ENCODE peak calls at places on chromosomes 16 and 17, in five cellular contexts. R, X, P, M and N are unnamed samples.

GRCh38 chr17:2980211-2980903 is 83.0 kb downstream of the OR1D5 start:
- DNase-seq in R (no peak), X (no peak), P (no peak), M (no peak), N (no peak)

GRCh38 chr17:37701424-37702020 is 43.3 kb downstream of the HNF1B start:
- DNase-seq in R (peak; percentile 41), X (no peak), P (peak; percentile 85), M (peak; percentile 16), N (peak; percentile 75)

GRCh38 chr16:81885976-81886586 is 107.0 kb downstream of the PLCG2 start:
- DNase-seq in R (peak; percentile 68), X (peak; percentile 31), P (peak; percentile 77), M (no peak), N (peak; percentile 85)

GRCh38 chr17:8846768-8847211 is 20.7 kb downstream of the PIK3R6 start:
- DNase-seq in R (peak; percentile 9), X (peak; percentile 33), P (no peak), M (no peak), N (no peak)

GRCh38 chr16:81035975-81036750 is 521 bp downstream of the ATMIN start:
- DNase-seq in R (peak; percentile 50), X (peak; percentile 11), P (peak; percentile 66), M (no peak), N (peak; percentile 25)

GRCh38 chr17:82396601-82397435 is 21.3 kb upstream of the HEXD start:
- DNase-seq in R (no peak), X (no peak), P (no peak), M (no peak), N (no peak)

GRCh38 chr16:525520-526180 is 1.9 kb upstream of the CAPN15 start:
- DNase-seq in R (peak; percentile 82), X (no peak), P (no peak), M (peak; percentile 62), N (peak; percentile 68)

GRCh38 chr17:67810464-67810863 is 14.8 kb upstream of the BPTF start:
- DNase-seq in R (no peak), X (no peak), P (no peak), M (no peak), N (no peak)

GRCh38 chr17:17868637-17869522 is 32.1 kb upstream of the SREBF1 start:
- DNase-seq in R (no peak), X (no peak), P (no peak), M (no peak), N (no peak)

GRCh38 chr16:83705856-83706255 is 101.9 kb upstream of the HSBP1 start:
- DNase-seq in R (no peak), X (no peak), P (no peak), M (no peak), N (no peak)

GRCh38 chr17:78357687-78358537 is 2.0 kb downstream of the SOCS3 start:
- DNase-seq in R (no peak), X (no peak), P (no peak), M (no peak), N (peak; percentile 37)

GRCh38 chr17:27797390-27798091 is 2.8 kb downstream of the NOS2 start:
- DNase-seq in R (no peak), X (peak; percentile 70), P (peak; percentile 75), M (no peak), N (no peak)

GRCh38 chr17:58279736-58280479 is 827 bp downstream of the MPO start:
- DNase-seq in R (no peak), X (no peak), P (no peak), M (no peak), N (no peak)

GRCh38 chr17:2107506-2107905 is 52.6 kb downstream of the HIC1 start:
- DNase-seq in R (no peak), X (no peak), P (no peak), M (no peak), N (no peak)

GRCh38 chr17:27494192-27495091 is 38.2 kb downstream of the KSR1 start:
- DNase-seq in R (no peak), X (peak; percentile 84), P (no peak), M (no peak), N (peak; percentile 83)

GRCh38 chr17:67128700-67129099 is 84.3 kb downstream of the CACNG1 start:
- DNase-seq in R (no peak), X (no peak), P (no peak), M (no peak), N (no peak)

GRCh38 chr16:14240216-14240843 is 169.2 kb downstream of the MRTFB start:
- DNase-seq in R (no peak), X (peak; percentile 25), P (no peak), M (no peak), N (no peak)

GRCh38 chr17:34519286-34519685 is 60.1 kb upstream of the TMEM132E start:
- DNase-seq in R (peak; percentile 58), X (peak; percentile 8), P (peak; percentile 85), M (no peak), N (peak; percentile 21)

GRCh38 chr17:33983824-33984574 is 271.1 kb upstream of the CCL2 start:
- DNase-seq in R (no peak), X (no peak), P (no peak), M (no peak), N (no peak)

GRCh38 chr16:63192969-63193368 is 1156.7 kb upstream of the CDH8 start:
- DNase-seq in R (no peak), X (no peak), P (no peak), M (no peak), N (no peak)

GRCh38 chr17:77480509-77481215 is 339.9 kb downstream of the SEC14L1 start:
- DNase-seq in R (no peak), X (no peak), P (no peak), M (no peak), N (no peak)

GRCh38 chr17:41717408-41718286 is 5.5 kb downstream of the GAST start:
- DNase-seq in R (no peak), X (no peak), P (no peak), M (no peak), N (peak; percentile 70)

GRCh38 chr17:45894022-45894784 is at the start of gene MAPT:
- DNase-seq in R (peak; percentile 93), X (peak; percentile 83), P (peak; percentile 96), M (peak; percentile 24), N (peak; percentile 97)
- TF ChIP-seq POLR2A in R (no peak), X (peak; percentile 34), P (peak; percentile 64), M (no peak), N (peak; percentile 92)

GRCh38 chr16:27450836-27451341 is 48.9 kb downstream of the IL21R start:
- DNase-seq in R (no peak), X (no peak), P (no peak), M (peak; percentile 68), N (no peak)
- TF ChIP-seq KDM1A in R (no peak), X (no peak), P (no peak), M (no peak), N (no peak)

DNA sequence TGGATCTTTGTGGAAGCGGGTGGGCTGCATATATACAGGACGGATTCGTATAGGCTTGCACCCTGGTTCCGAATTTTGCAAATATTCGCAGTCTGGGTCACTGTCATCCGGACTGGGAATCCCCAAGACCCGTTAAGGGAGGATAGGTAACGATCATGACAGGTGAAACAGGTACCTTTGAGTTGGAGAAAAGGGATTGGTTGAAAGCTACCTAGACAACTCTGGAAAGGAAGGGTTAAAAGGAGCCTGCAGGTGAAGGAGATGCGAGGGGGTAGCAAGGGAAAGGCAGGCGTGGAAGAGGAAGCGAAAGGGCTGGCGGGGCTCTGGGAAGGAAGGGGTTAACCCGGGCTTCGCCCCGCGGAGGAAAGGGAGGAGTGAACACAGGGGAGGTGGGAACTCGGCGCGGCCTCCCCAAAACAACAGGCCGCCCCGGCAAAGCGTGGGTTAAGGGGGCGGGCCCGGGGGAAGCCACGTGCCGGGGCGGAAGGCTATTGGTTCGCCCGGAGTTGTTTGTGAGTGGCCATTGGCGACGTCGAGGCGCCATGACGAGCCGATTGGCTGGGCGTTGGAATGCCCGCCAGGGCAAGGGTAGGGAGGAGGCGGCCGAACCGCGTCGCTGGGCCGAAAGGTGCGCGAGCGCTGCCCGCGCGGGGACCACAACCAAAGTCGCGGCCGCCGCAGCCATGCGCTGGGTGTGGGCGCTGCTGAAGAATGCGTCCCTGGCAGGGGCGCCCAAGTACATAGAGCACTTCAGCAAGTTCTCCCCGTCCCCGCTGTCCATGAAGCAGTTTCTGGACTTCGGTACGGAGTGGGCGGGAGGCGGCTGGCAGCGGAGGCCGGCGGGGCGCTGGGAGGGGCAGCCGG is at the start of gene PDK2:
- DNase-seq in R (peak; percentile 74), X (peak; percentile 95), P (peak; percentile 95), M (peak; percentile 78), N (peak; percentile 99)
- TF ChIP-seq POLR2A in R (no peak), X (peak; percentile 58), P (no peak), M (peak; percentile 71), N (peak; percentile 46)

DNA sequence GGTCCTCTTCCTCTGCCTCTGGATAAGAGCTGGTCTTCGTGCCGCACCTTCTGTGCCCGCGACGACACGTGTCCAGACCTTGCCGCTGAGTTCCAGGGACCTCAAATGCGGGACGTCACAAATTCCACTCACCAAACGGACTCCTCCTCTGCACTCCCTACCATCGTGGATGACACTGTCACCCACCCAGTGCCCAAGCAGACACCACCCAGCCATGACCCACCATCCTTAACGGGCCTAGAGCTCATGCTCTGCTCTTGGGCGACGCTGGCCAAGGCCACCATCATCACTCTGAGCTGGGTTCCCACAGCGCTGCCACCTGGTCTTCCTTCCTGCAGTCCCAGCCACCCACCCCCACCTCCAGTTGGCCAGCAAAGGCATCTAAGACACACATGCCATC is 96.4 kb upstream of the RPL38 start:
- DNase-seq in R (no peak), X (no peak), P (no peak), M (no peak), N (no peak)
- TF ChIP-seq KDM1A in R (no peak), X (no peak), P (no peak), M (no peak), N (no peak)

DNA sequence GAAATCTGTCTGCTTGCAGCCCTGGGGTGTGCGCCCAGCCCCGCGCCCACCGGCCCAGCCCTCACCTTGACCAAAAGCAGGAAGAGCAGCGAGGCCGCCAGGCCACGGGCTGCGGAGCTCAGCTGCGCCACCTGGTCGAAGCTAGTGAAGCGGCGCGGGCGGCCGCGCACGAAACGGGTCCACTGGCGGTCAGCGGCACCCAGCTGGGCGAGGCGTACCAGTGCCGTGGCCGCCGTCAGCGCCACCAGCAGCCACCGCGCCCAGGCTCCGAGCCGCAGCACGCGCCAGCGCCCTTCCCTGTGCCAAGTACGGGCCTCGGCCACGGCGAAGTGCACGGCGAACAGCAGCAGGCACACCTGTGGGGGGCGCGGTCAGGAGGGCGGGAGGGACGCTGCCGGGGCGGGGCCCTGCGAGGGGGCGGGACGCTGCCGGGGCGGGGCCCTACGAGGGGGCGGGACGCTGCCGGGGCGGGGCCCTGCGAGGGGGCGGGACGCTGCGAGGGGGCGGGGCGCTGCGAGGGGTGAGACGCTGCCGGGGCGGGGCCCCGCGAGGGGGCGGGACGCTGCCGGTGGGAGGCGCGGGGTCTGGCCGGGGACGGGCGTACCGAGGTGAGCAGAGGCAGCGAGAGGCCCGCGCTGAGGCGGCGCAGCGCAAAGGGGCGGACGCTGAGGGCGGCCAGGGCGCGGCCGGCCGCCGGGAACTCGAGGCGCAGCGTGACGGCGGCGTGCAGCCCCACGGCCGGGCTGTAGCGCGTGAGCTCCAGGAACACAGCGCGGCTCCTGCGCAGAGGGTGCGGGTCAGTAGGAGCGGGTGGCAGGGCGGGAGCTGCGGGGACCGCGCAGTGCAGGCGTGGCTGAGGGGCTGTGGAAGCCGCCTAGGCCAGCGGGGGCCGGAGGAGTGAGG is 43.3 kb downstream of the TSC2 start:
- DNase-seq in R (no peak), X (no peak), P (peak; percentile 97), M (no peak), N (peak; percentile 66)
- TF ChIP-seq POLR2A in R (no peak), X (no peak), P (no peak), M (no peak), N (no peak)

GRCh38 chr16:57032931-57033330 is 43.6 kb downstream of the NLRC5 start:
- DNase-seq in R (no peak), X (no peak), P (no peak), M (no peak), N (no peak)
- TF ChIP-seq KDM1A in R (no peak), X (no peak), P (no peak), M (no peak), N (no peak)